ENCODE peak calls at places on chromosomes 6 and 20, in five cellular contexts. B, Q, L, N and H are unnamed samples.

GRCh38 chr6:41964201-41964887 is 22.7 kb upstream of the CCND3 start:
- DNase-seq in B (no peak), Q (no peak), L (peak), N (no peak), H (no peak)

GRCh38 chr20:44001667-44002596 is 87.3 kb downstream of the TOX2 start:
- DNase-seq in B (no peak), Q (peak), L (no peak), N (no peak), H (peak)

GRCh38 chr6:94893327-94893726 is 684.0 kb upstream of the MANEA start:
- DNase-seq in B (no peak), Q (no peak), L (no peak), N (no peak), H (no peak)

GRCh38 chr6:17869010-17869752 is 118.3 kb downstream of the KIF13A start:
- DNase-seq in B (no peak), Q (no peak), L (no peak), N (no peak), H (no peak)

GRCh38 chr6:68194846-68195478 is 440.1 kb upstream of the ADGRB3 start:
- DNase-seq in B (no peak), Q (no peak), L (no peak), N (no peak), H (no peak)

GRCh38 chr20:21433329-21433890 is 36.1 kb upstream of the NKX2-4 start:
- DNase-seq in B (no peak), Q (no peak), L (no peak), N (no peak), H (no peak)

GRCh38 chr20:54774423-54774822 is 299.0 kb downstream of the DOK5 start:
- DNase-seq in B (no peak), Q (no peak), L (no peak), N (no peak), H (no peak)

GRCh38 chr6:14442250-14442649 is 324.7 kb downstream of the CD83 start:
- DNase-seq in B (no peak), Q (no peak), L (no peak), N (no peak), H (no peak)

GRCh38 chr20:41177636-41178035 is 40.3 kb downstream of the PLCG1 start:
- DNase-seq in B (peak), Q (no peak), L (no peak), N (peak), H (no peak)

GRCh38 chr6:134902074-134902861 is 47.6 kb downstream of the ALDH8A1 start:
- DNase-seq in B (peak), Q (no peak), L (no peak), N (no peak), H (no peak)

GRCh38 chr6:110884321-110884720 is 9.7 kb downstream of the AMD1 start:
- DNase-seq in B (no peak), Q (no peak), L (no peak), N (no peak), H (no peak)

GRCh38 chr20:9590189-9590588 is 75.8 kb downstream of the LAMP5 start:
- DNase-seq in B (no peak), Q (no peak), L (no peak), N (no peak), H (no peak)

GRCh38 chr20:63861981-63862901 is 943 bp downstream of the ABHD16B start:
- DNase-seq in B (no peak), Q (no peak), L (no peak), N (no peak), H (no peak)

GRCh38 chr6:139161169-139161568 is 26.3 kb downstream of the HECA start:
- DNase-seq in B (no peak), Q (no peak), L (peak), N (no peak), H (no peak)

GRCh38 chr6:21741221-21742109 is 147.9 kb downstream of the SOX4 start:
- DNase-seq in B (no peak), Q (no peak), L (no peak), N (no peak), H (no peak)

GRCh38 chr6:39887692-39888450 is 46.4 kb downstream of the MOCS1 start:
- DNase-seq in B (peak), Q (no peak), L (no peak), N (peak), H (no peak)

GRCh38 chr6:129239825-129240491 is 357.0 kb downstream of the LAMA2 start:
- DNase-seq in B (no peak), Q (no peak), L (no peak), N (no peak), H (no peak)

GRCh38 chr20:58020656-58021454 is 207.6 kb downstream of the ANKRD60 start:
- DNase-seq in B (no peak), Q (no peak), L (no peak), N (no peak), H (no peak)

GRCh38 chr6:16333580-16333979 is 95.2 kb downstream of the GMPR start:
- DNase-seq in B (no peak), Q (no peak), L (no peak), N (no peak), H (no peak)

GRCh38 chr20:6074145-6074561 is 20.3 kb upstream of the LRRN4 start:
- DNase-seq in B (no peak), Q (no peak), L (no peak), N (no peak), H (no peak)

GRCh38 chr6:13617066-13617465 is 1.9 kb downstream of the NOL7 start:
- DNase-seq in B (no peak), Q (no peak), L (no peak), N (no peak), H (no peak)

GRCh38 chr6:118739976-118740771 is 88.8 kb upstream of the CEP85L start:
- DNase-seq in B (no peak), Q (no peak), L (no peak), N (no peak), H (no peak)

GRCh38 chr6:169896826-169897456 is 145.5 kb downstream of the ERMARD start:
- DNase-seq in B (no peak), Q (no peak), L (no peak), N (no peak), H (no peak)

GRCh38 chr6:151291145-151292055 is 51.6 kb downstream of the AKAP12 start:
- DNase-seq in B (peak), Q (no peak), L (no peak), N (peak), H (no peak)

GRCh38 chr6:22108199-22108598 is 188.6 kb downstream of the PRL start:
- DNase-seq in B (peak), Q (no peak), L (no peak), N (no peak), H (no peak)

GRCh38 chr20:2672446-2672845 is 8.4 kb upstream of the IDH3B start:
- DNase-seq in B (no peak), Q (no peak), L (no peak), N (no peak), H (no peak)

GRCh38 chr6:53794073-53794719 is 609 bp upstream of the LRRC1 start:
- DNase-seq in B (peak), Q (peak), L (peak), N (peak), H (peak)

GRCh38 chr6:125019873-125020272 is 57.6 kb downstream of the RNF217 start:
- DNase-seq in B (no peak), Q (no peak), L (no peak), N (no peak), H (no peak)

GRCh38 chr20:46114449-46114848 is 3.7 kb upstream of the CD40 start:
- DNase-seq in B (no peak), Q (no peak), L (no peak), N (no peak), H (no peak)

GRCh38 chr6:20402181-20403079 is 751 bp downstream of the E2F3 start:
- DNase-seq in B (peak), Q (no peak), L (peak), N (peak), H (peak)

GRCh38 chr6:121505284-121505683 is 69.8 kb downstream of the GJA1 start:
- DNase-seq in B (no peak), Q (no peak), L (no peak), N (no peak), H (no peak)

GRCh38 chr20:60589624-60590023 is 631.4 kb downstream of the CDH26 start:
- DNase-seq in B (no peak), Q (no peak), L (no peak), N (no peak), H (no peak)

GRCh38 chr20:51830538-51830937 is 28.2 kb upstream of the SALL4 start:
- DNase-seq in B (no peak), Q (no peak), L (no peak), N (no peak), H (no peak)

GRCh38 chr20:45254867-45255266 is 503 bp upstream of the SLPI start:
- DNase-seq in B (no peak), Q (peak), L (no peak), N (no peak), H (peak)

GRCh38 chr6:111721677-111722219 is 116.1 kb upstream of the TRAF3IP2 start:
- DNase-seq in B (peak), Q (peak), L (peak), N (no peak), H (peak)

GRCh38 chr6:43963203-43963602 is 164.0 kb downstream of the MRPL14 start:
- DNase-seq in B (no peak), Q (no peak), L (no peak), N (no peak), H (no peak)

GRCh38 chr6:93088675-93089575 is 330.4 kb downstream of the EPHA7 start:
- DNase-seq in B (no peak), Q (no peak), L (no peak), N (no peak), H (no peak)

GRCh38 chr6:16754864-16755263 is 6.4 kb downstream of the ATXN1 start:
- DNase-seq in B (no peak), Q (no peak), L (no peak), N (no peak), H (no peak)

GRCh38 chr20:16918366-16918765 is 170.2 kb downstream of the OTOR start:
- DNase-seq in B (no peak), Q (no peak), L (no peak), N (no peak), H (no peak)